ENCODE peak calls at places on chromosomes 11 and 22, in four cellular contexts. A, O, H and G are unnamed samples.

GRCh38 chr22:37525073-37525745 is 6.0 kb upstream of the CARD10 start:
- DNase-seq in A (no peak), H (no peak), O (no peak), G (no peak)

GRCh38 chr22:50733521-50734342 is 4.3 kb upstream of the ACR start:
- DNase-seq in A (peak), H (no peak), O (peak), G (peak)

GRCh38 chr22:48333323-48333763 is 1494.3 kb downstream of the BRD1 start:
- DNase-seq in A (no peak), H (no peak), O (peak), G (no peak)

GRCh38 chr11:116459233-116459632 is 313.6 kb downstream of the BUD13 start:
- DNase-seq in H (no peak), O (no peak), A (no peak), G (no peak)

GRCh38 chr22:38859581-38860290 is 12.3 kb downstream of the CBX6 start:
- DNase-seq in O (no peak), H (no peak), A (no peak), G (no peak)

GRCh38 chr11:120259988-120260565 is 20.1 kb downstream of the POU2F3 start:
- DNase-seq in A (no peak), O (no peak), H (no peak), G (peak)

GRCh38 chr11:56637500-56637899 is 4.7 kb downstream of the OR5AP2 start:
- DNase-seq in H (no peak), O (no peak), A (no peak), G (no peak)

GRCh38 chr11:2214527-2215229 is 43.1 kb upstream of the TH start:
- DNase-seq in A (no peak), H (no peak), O (no peak), G (peak)

GRCh38 chr11:131815631-131816030 is 445.2 kb downstream of the NTM start:
- DNase-seq in H (no peak), O (no peak), A (no peak), G (no peak)

GRCh38 chr11:28836285-28837081 is 728.3 kb downstream of the METTL15 start:
- DNase-seq in O (no peak), A (no peak), H (no peak), G (no peak)

GRCh38 chr22:29055192-29055830 is 6.3 kb downstream of the C22orf31 start:
- DNase-seq in O (no peak), A (no peak), H (no peak), G (no peak)

GRCh38 chr11:73325036-73325981 is 17.2 kb downstream of the ARHGEF17 start:
- DNase-seq in O (no peak), A (peak), H (no peak), G (no peak)

GRCh38 chr11:748007-748359 is 719 bp downstream of the TALDO1 start:
- DNase-seq in O (no peak), H (no peak), A (no peak), G (peak)

GRCh38 chr11:8168485-8169257 is at the start of gene RIC3:
- DNase-seq in O (no peak), H (no peak), A (peak), G (peak)

GRCh38 chr22:24076091-24076867 is 65.2 kb downstream of the CABIN1 start:
- DNase-seq in O (peak), A (no peak), H (no peak), G (no peak)

GRCh38 chr11:122344281-122344680 is 228.3 kb upstream of the BLID start:
- DNase-seq in O (no peak), H (no peak), A (no peak), G (no peak)

GRCh38 chr11:11842426-11843008 is 745 bp downstream of the USP47 start:
- DNase-seq in A (peak), H (peak), O (peak), G (no peak)

GRCh38 chr11:78957481-78958245 is 383.0 kb upstream of the NARS2 start:
- DNase-seq in O (no peak), H (no peak), A (no peak), G (no peak)

GRCh38 chr11:17173332-17173731 is 34.5 kb downstream of the PIK3C2A start:
- DNase-seq in A (no peak), O (no peak), H (no peak), G (no peak)

GRCh38 chr11:68481579-68482240 is 21.2 kb downstream of the PPP6R3 start:
- DNase-seq in H (no peak), O (no peak), A (no peak), G (no peak)